ENCODE peak calls at places on chromosomes 3 and 15, in six cellular contexts. H, K, L, O, C and A are unnamed samples.

GRCh38 chr15:79779739-79780138 is 117.1 kb downstream of the MTHFS start:
- DNase-seq in H (no peak), O (no peak), C (no peak), K (no peak), L (no peak), A (no peak)

GRCh38 chr3:39064646-39065045 is 12.8 kb downstream of the WDR48 start:
- DNase-seq in L (no peak), O (no peak), K (no peak), C (no peak), H (peak; percentile 63), A (no peak)

GRCh38 chr3:169914321-169914720 is 2.9 kb downstream of the SAMD7 start:
- DNase-seq in O (no peak), L (no peak), H (peak; percentile 22), K (no peak), C (no peak), A (peak; percentile 50)

GRCh38 chr3:159635047-159635641 is 353.5 kb upstream of the IL12A start:
- DNase-seq in C (no peak), K (no peak), H (peak; percentile 72), L (no peak), O (no peak), A (peak; percentile 86)

GRCh38 chr15:99121207-99121606 is 16.3 kb downstream of the SYNM start:
- DNase-seq in K (no peak), C (peak; percentile 22), L (no peak), O (no peak), H (no peak), A (no peak)

GRCh38 chr3:126536126-126536525 is 12.2 kb downstream of the CHST13 start:
- DNase-seq in H (no peak), K (no peak), O (no peak), L (no peak), C (no peak), A (no peak)

GRCh38 chr15:68389936-68390790 is 41.8 kb downstream of the ITGA11 start:
- DNase-seq in H (peak; percentile 74), K (no peak), L (no peak), O (no peak), C (no peak), A (peak; percentile 60)

GRCh38 chr3:13146643-13147143 is 73.5 kb upstream of the IQSEC1 start:
- DNase-seq in K (no peak), O (no peak), L (no peak), C (no peak), H (no peak), A (no peak)

GRCh38 chr15:89243046-89243690 is 611 bp upstream of the FANCI start:
- DNase-seq in C (no peak), O (no peak), L (no peak), K (no peak), H (peak; percentile 10), A (no peak)

GRCh38 chr3:40639006-40639405 is 114.2 kb downstream of the ZNF621 start:
- DNase-seq in H (no peak), K (no peak), O (no peak), L (no peak), C (no peak), A (no peak)

GRCh38 chr3:140204271-140204984 is 269.4 kb downstream of the CLSTN2 start:
- DNase-seq in L (no peak), H (no peak), K (no peak), O (no peak), C (no peak), A (no peak)

GRCh38 chr15:72859023-72859756 is 75.6 kb upstream of the ADPGK start:
- DNase-seq in H (no peak), L (no peak), C (no peak), O (no peak), K (no peak), A (no peak)

GRCh38 chr3:19891740-19892139 is 42.3 kb downstream of the EFHB start:
- DNase-seq in C (no peak), K (no peak), L (no peak), O (no peak), H (peak; percentile 61), A (peak; percentile 91)

GRCh38 chr15:38531509-38531908 is 33.1 kb downstream of the RASGRP1 start:
- DNase-seq in C (no peak), L (no peak), O (no peak), H (peak; percentile 47), K (no peak), A (peak; percentile 34)

GRCh38 chr15:60576515-60576914 is 97.6 kb upstream of the ICE2 start:
- DNase-seq in H (no peak), K (no peak), O (no peak), C (no peak), L (no peak), A (no peak)

GRCh38 chr3:16425398-16426057 is 88.0 kb downstream of the RFTN1 start:
- DNase-seq in C (no peak), K (no peak), O (no peak), L (no peak), H (no peak), A (no peak)

GRCh38 chr3:113329757-113330156 is 111.5 kb downstream of the CFAP44 start:
- DNase-seq in O (no peak), K (no peak), L (no peak), C (no peak), H (peak; percentile 13), A (no peak)

GRCh38 chr15:49471733-49472132 is 48.7 kb downstream of the FGF7 start:
- DNase-seq in C (no peak), O (no peak), L (no peak), H (no peak), K (no peak), A (no peak)

GRCh38 chr15:49466119-49466518 is 43.1 kb downstream of the FGF7 start:
- DNase-seq in C (no peak), O (no peak), K (no peak), H (no peak), L (no peak), A (no peak)

GRCh38 chr15:49472338-49472737 is 49.3 kb downstream of the FGF7 start:
- DNase-seq in O (no peak), K (no peak), L (no peak), H (no peak), C (no peak), A (no peak)

GRCh38 chr15:49467782-49468181 is 44.7 kb downstream of the FGF7 start:
- DNase-seq in L (no peak), O (no peak), C (no peak), H (no peak), K (no peak), A (no peak)

DNA sequence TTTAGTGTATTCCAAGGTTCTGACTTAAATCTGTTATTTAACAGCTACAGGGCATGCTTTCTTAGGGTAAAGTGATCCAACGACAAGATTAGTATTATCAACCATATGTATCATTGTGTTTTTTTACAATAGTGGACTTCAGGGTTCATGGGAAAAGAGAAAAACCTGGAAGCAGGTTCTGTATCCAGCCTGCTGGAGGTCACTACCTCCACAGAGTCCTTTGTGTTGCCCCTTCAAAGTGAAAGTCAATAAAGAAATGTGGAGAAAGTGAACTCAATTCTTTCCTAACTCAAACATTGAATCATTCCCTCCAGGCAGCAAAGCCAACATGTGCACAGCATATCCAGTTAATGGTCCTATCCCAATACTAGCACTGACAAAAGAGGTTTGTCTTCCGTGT is 45.4 kb downstream of the FGF7 start:
- DNase-seq in K (peak; percentile 32), O (no peak), L (no peak), C (no peak), H (peak; percentile 51), A (peak; percentile 46)
- H3K4me3 ChIP-seq in K (no peak overlapping the region), O (no peak overlapping the region), L (no peak overlapping the region), C (no peak overlapping the region), H (no peak overlapping the region), A (no peak overlapping the region)

GRCh38 chr3:10810376-10810775 is 5.7 kb upstream of the SLC6A11 start:
- DNase-seq in H (no peak), O (no peak), L (no peak), C (no peak), K (no peak), A (peak; percentile 17)

GRCh38 chr3:10806001-10806400 is 10.0 kb upstream of the SLC6A11 start:
- DNase-seq in C (no peak), H (no peak), K (no peak), L (no peak), O (no peak), A (no peak)

GRCh38 chr3:10804183-10804648 is 11.8 kb upstream of the SLC6A11 start:
- DNase-seq in L (peak; percentile 59), O (no peak), C (no peak), H (no peak), K (no peak), A (peak; percentile 100)

GRCh38 chr3:10808974-10809373 is 7.1 kb upstream of the SLC6A11 start:
- DNase-seq in K (no peak), L (no peak), C (no peak), H (no peak), O (no peak), A (no peak)

GRCh38 chr3:10808130-10808735 is 7.8 kb upstream of the SLC6A11 start:
- DNase-seq in H (no peak), L (no peak), K (no peak), O (no peak), C (no peak), A (no peak)
- H3K27me3 ChIP-seq in H (no peaks in the 10 kb centered on the region), L (no peaks in the 10 kb centered on the region), K (no peaks in the 10 kb centered on the region), O (peaks cover 4% of the 10 kb centered on the region), C (no peaks in the 10 kb centered on the region), A (no peaks in the 10 kb centered on the region)

DNA sequence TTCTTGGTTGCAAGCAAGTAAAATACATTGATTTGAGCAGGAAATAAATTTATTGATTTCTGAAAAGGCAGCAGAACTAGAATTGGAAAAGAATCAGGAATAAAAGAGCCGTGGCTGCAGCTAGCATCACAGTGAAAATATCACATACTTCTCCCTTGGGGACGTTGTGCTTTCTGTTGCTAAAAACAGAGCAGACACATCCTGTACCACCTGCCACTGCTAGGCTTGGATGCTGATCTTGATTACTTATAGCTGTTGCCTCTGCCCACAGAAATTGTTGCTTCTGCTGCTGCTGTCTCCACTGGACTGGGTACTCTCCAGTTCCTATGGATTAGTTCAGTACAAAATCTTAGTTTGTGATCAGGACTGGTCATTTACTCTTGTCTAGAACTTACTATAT is 283.8 kb downstream of the C3orf38 start:
- DNase-seq in H (no peak), L (no peak), O (peak; percentile 39), C (no peak), K (no peak), A (no peak)
- H3K4me3 ChIP-seq in H (no peak overlapping the region), L (no peak overlapping the region), O (no peak overlapping the region), C (no peak overlapping the region), K (no peak overlapping the region), A (no peak overlapping the region)

GRCh38 chr3:64440498-64440897 is 215.2 kb upstream of the PRICKLE2 start:
- DNase-seq in O (no peak), K (no peak), C (no peak), L (peak; percentile 70), H (peak; percentile 91), A (peak; percentile 95)

GRCh38 chr3:64444619-64445317 is 219.5 kb upstream of the PRICKLE2 start:
- DNase-seq in L (peak; percentile 14), K (no peak), H (no peak), O (no peak), C (no peak), A (no peak)

GRCh38 chr3:64443553-64444331 is 218.5 kb upstream of the PRICKLE2 start:
- DNase-seq in H (peak; percentile 74), K (peak; percentile 51), O (no peak), L (peak; percentile 15), C (no peak), A (no peak)

GRCh38 chr3:64438837-64439236 is 213.6 kb upstream of the PRICKLE2 start:
- DNase-seq in K (no peak), H (no peak), L (no peak), O (no peak), C (no peak), A (no peak)

DNA sequence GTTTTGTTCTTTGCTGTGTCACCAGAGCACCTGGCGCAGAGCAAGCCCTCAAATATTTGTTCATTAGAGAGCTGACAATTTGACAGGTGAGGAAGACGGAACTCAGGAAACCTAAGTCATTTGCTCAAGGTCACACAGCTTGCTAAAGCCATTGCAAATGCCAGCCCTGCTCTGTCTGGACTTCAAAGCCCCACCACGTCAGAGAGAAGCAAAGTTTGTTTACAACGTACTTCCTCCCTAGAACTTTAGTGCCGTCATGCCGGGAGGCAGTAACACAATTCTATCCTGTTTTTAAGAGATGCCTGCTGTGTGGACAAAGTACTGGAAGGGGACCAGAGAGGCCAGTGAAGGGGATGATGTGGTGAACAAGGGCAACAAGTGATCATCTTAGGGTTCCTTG is 216.6 kb upstream of the PRICKLE2 start:
- DNase-seq in K (no peak), O (no peak), H (peak; percentile 72), C (no peak), L (peak; percentile 56), A (no peak)
- H3K27me3 ChIP-seq in K (peaks cover 28% of the 10 kb centered on the region), O (no peaks in the 10 kb centered on the region), H (no peaks in the 10 kb centered on the region), C (no peaks in the 10 kb centered on the region), L (no peaks in the 10 kb centered on the region), A (no peaks in the 10 kb centered on the region)